ENCODE peak calls at places on chromosome 1, in six cellular contexts. D, Y, E, W, L and K are unnamed samples. For H3K4me1, the result is how much of the 10 kb centered on the place peaks cover.

GRCh38 chr1:95216292-95216990 is 17.6 kb upstream of the RWDD3 start:
- DNase-seq in D (no peak), Y (no peak), E (no peak), W (no peak), L (no peak), K (no peak)

GRCh38 chr1:165753934-165754333 is 14.7 kb downstream of the TMCO1 start:
- DNase-seq in D (no peak), Y (no peak), E (no peak), W (no peak), L (no peak), K (no peak)

GRCh38 chr1:10629091-10629815 is 154.5 kb downstream of the PEX14 start:
- DNase-seq in D (no peak), Y (no peak), E (no peak), W (peak), L (no peak), K (no peak)

GRCh38 chr1:37056201-37056764 is 22.0 kb upstream of the GRIK3 start:
- DNase-seq in D (no peak), Y (no peak), E (no peak), W (no peak), L (no peak), K (no peak)

GRCh38 chr1:228194921-228195812 is 12.7 kb upstream of the OBSCN start:
- DNase-seq in D (no peak), Y (no peak), E (no peak), W (peak), L (no peak), K (no peak)

GRCh38 chr1:229440821-229441537 is 7.1 kb upstream of the ACTA1 start:
- DNase-seq in D (no peak), Y (no peak), E (no peak), W (no peak), L (no peak), K (no peak)

GRCh38 chr1:166116026-166116425 is 50.8 kb downstream of the FAM78B start:
- DNase-seq in D (no peak), Y (no peak), E (no peak), W (no peak), L (no peak), K (no peak)

GRCh38 chr1:20481158-20481617 is 4.8 kb downstream of the CAMK2N1 start:
- DNase-seq in D (no peak), Y (no peak), E (peak), W (no peak), L (peak), K (no peak)

GRCh38 chr1:13808729-13809131 is 108.7 kb downstream of the PRDM2 start:
- DNase-seq in D (peak), Y (no peak), E (no peak), W (peak), L (no peak), K (no peak)

GRCh38 chr1:9382923-9383491 is 90.3 kb downstream of the SPSB1 start:
- DNase-seq in D (no peak), Y (no peak), E (no peak), W (no peak), L (no peak), K (no peak)

GRCh38 chr1:177948336-177948972 is 21.4 kb downstream of the SEC16B start:
- DNase-seq in D (peak), Y (peak), E (peak), W (no peak), L (peak), K (peak)

GRCh38 chr1:156970017-156970416 is 49.6 kb downstream of the LRRC71 start:
- DNase-seq in D (no peak), Y (no peak), E (no peak), W (no peak), L (no peak), K (no peak)

GRCh38 chr1:231045318-231045717 is 5.3 kb upstream of the FAM89A start:
- DNase-seq in D (no peak), Y (no peak), E (no peak), W (no peak), L (no peak), K (no peak)

GRCh38 chr1:5998051-5998905 is 6.1 kb upstream of the NPHP4 start:
- DNase-seq in D (no peak), Y (no peak), E (no peak), W (peak), L (no peak), K (no peak)

GRCh38 chr1:194705123-194705522 is 1518.7 kb upstream of the B3GALT2 start:
- DNase-seq in D (no peak), Y (no peak), E (no peak), W (no peak), L (no peak), K (no peak)

GRCh38 chr1:172585348-172585747 is 52.4 kb downstream of the SUCO start:
- DNase-seq in D (no peak), Y (no peak), E (no peak), W (no peak), L (no peak), K (no peak)

GRCh38 chr1:77283701-77284425 is 2.0 kb downstream of the AK5 start:
- DNase-seq in D (no peak), Y (no peak), E (no peak), W (no peak), L (no peak), K (no peak)

GRCh38 chr1:59570524-59570923 is 244.2 kb upstream of the HOOK1 start:
- DNase-seq in D (no peak), Y (no peak), E (no peak), W (no peak), L (peak), K (no peak)

GRCh38 chr1:211501671-211502413 is 9.9 kb upstream of the RD3 start:
- DNase-seq in D (no peak), Y (no peak), E (no peak), W (no peak), L (no peak), K (no peak)

GRCh38 chr1:228361314-228362140 is 45.1 kb downstream of the TRIM11 start:
- DNase-seq in D (no peak), Y (no peak), E (no peak), W (peak), L (no peak), K (no peak)

GRCh38 chr1:118960567-118961136 is 27.5 kb downstream of the TBX15 start:
- DNase-seq in D (no peak), Y (peak), E (peak), W (peak), L (no peak), K (no peak)

GRCh38 chr1:12511516-12512468 is 106.2 kb downstream of the DHRS3 start:
- DNase-seq in D (no peak), Y (no peak), E (no peak), W (no peak), L (no peak), K (no peak)

GRCh38 chr1:109805486-109806180 is 41.9 kb upstream of the EPS8L3 start:
- DNase-seq in D (peak), Y (peak), E (no peak), W (no peak), L (no peak), K (peak)

GRCh38 chr1:154791292-154792278 is 78.5 kb downstream of the KCNN3 start:
- DNase-seq in D (peak), Y (peak), E (no peak), W (no peak), L (no peak), K (no peak)

GRCh38 chr1:216034506-216034905 is 388.7 kb downstream of the USH2A start:
- DNase-seq in D (peak), Y (no peak), E (no peak), W (no peak), L (no peak), K (no peak)

GRCh38 chr1:16162163-16162822 is 6.4 kb upstream of the EPHA2 start:
- DNase-seq in D (peak), Y (peak), E (peak), W (no peak), L (no peak), K (no peak)

GRCh38 chr1:230824571-230825060 is 43.7 kb downstream of the C1orf198 start:
- DNase-seq in D (no peak), Y (no peak), E (no peak), W (no peak), L (peak), K (no peak)

GRCh38 chr1:98881911-98882310 is 122.8 kb downstream of the PLPPR5 start:
- DNase-seq in D (no peak), Y (no peak), E (no peak), W (no peak), L (no peak), K (no peak)

GRCh38 chr1:225774276-225775147 is 3.1 kb upstream of the SRP9 start:
- DNase-seq in D (no peak), Y (no peak), E (no peak), W (no peak), L (no peak), K (no peak)

GRCh38 chr1:108609483-108610066 is 49.7 kb downstream of the EEIG2 start:
- DNase-seq in D (no peak), Y (no peak), E (no peak), W (no peak), L (no peak), K (no peak)

GRCh38 chr1:246554201-246554600 is 11.9 kb downstream of the TFB2M start:
- DNase-seq in D (no peak), Y (no peak), E (no peak), W (no peak), L (no peak), K (no peak)

GRCh38 chr1:15038232-15039016 is 115.1 kb upstream of the TMEM51 start:
- DNase-seq in D (peak), Y (no peak), E (no peak), W (no peak), L (no peak), K (no peak)

GRCh38 chr1:145740269-145740668 is 21.0 kb downstream of the CD160 start:
- DNase-seq in D (peak), Y (no peak), E (no peak), W (no peak), L (no peak), K (no peak)

GRCh38 chr1:167109125-167109524 is 15.2 kb downstream of the STYXL2 start:
- DNase-seq in D (peak), Y (no peak), E (no peak), W (no peak), L (no peak), K (no peak)

GRCh38 chr1:174206148-174206826 is 47.0 kb downstream of the RABGAP1L start:
- DNase-seq in D (no peak), Y (no peak), E (no peak), W (no peak), L (no peak), K (no peak)

GRCh38 chr1:223401873-223402789 is 8.9 kb downstream of the CCDC185 start:
- DNase-seq in D (no peak), Y (no peak), E (no peak), W (no peak), L (no peak), K (no peak)

GRCh38 chr1:192980856-192981255 is 78.3 kb downstream of the UCHL5 start:
- DNase-seq in D (no peak), Y (no peak), E (no peak), W (no peak), L (no peak), K (no peak)

GRCh38 chr1:178650950-178651461 is 74.0 kb upstream of the RALGPS2 start:
- DNase-seq in D (peak), Y (no peak), E (peak), W (no peak), L (no peak), K (no peak)

GRCh38 chr1:207810606-207811295 is 58.9 kb downstream of the CD46 start:
- DNase-seq in D (no peak), Y (no peak), E (no peak), W (no peak), L (no peak), K (no peak)

GRCh38 chr1:161013104-161013590 is 7.8 kb downstream of the F11R start:
- DNase-seq in D (no peak), Y (no peak), E (no peak), W (no peak), L (no peak), K (no peak)
- H3K4me3 ChIP-seq in D (no peak), Y (peak), E (peak), W (peak), L (no peak), K (no peak)

GRCh38 chr1:183810756-183811155 is 5.8 kb downstream of the RGL1 start:
- DNase-seq in D (no peak), Y (no peak), E (no peak), W (no peak), L (no peak), K (no peak)
- H3K4me1 ChIP-seq in D (under half), Y (under half), E (under half), W (half or more), L (under half), K (under half)

DNA sequence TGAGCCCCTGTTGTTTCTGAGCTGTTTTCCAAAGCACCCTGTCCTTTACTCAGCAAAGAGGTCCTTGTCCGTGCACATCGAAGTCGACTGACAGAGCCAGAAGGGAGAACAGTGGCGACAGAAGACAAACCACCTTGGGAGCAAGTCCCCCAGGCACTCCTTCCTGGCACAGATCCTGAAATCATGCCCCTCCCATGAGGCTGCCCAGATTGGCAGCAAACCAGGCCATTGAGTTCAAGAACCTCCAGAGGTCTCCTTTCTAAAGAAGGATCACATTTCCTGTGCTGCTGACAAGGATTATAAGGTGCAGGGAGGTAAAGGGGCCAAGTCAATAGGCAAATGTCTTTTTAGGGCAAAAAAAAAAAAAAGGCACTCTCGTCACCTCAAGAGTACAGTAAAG is 84.7 kb upstream of the HIVEP3 start:
- DNase-seq in D (peak), Y (peak), E (peak), W (no peak), L (peak), K (peak)
- H3K4me3 ChIP-seq in D (no peak), Y (no peak), E (no peak), W (no peak), L (no peak), K (no peak)

GRCh38 chr1:198269352-198269940 is 112.6 kb downstream of the NEK7 start:
- DNase-seq in D (no peak), Y (no peak), E (no peak), W (no peak), L (no peak), K (no peak)
- H3K4me1 ChIP-seq in D (under half), Y (under half), E (under half), W (under half), L (under half), K (under half)

DNA sequence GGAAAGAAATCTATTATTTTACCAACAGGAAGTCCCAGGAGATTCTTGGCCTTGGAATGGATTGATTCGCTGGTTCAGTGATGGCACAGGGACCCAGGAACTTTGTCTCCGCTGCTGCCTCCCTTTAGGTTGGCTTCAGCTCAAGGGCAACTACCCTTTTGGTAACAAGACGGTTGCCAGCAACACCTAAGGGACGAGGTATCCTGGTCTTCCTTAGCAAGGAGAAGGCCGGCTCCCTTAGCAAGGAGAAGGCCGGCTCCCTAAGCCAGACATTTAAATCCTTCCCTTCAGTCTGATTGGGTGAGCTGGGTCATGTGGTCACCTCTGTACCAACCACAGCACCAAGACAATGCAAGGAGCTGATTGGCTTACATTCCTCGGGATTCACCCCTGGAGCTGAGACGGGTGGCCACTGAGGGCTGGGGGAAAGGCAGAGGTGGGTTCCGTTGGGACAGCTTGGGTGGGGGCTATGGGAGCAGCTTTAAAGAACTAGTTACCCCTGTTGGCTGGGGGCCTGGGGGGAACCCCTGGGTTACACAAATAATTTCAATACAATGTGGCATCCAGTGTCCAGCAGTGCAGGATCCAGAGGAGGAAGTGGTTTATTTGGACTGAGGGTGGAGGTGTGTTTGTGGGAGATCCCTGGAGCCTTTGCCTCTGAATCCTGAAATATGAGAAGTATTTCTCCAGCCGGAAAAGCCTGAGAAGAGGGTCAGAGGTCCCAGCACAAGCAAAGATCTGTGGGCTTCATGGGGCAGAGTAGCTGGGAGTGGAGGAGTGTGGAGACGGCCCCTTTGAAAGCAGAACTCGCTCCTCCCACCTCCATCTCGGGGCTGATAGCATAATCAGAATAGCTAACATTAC is 20.7 kb upstream of the CLIC4 start:
- DNase-seq in D (peak), Y (peak), E (no peak), W (no peak), L (no peak), K (no peak)
- H3K4me3 ChIP-seq in D (peak), Y (no peak), E (no peak), W (no peak), L (no peak), K (no peak)

GRCh38 chr1:179925302-179925701 is 29.3 kb upstream of the CEP350 start:
- DNase-seq in D (no peak), Y (no peak), E (no peak), W (no peak), L (no peak), K (no peak)

GRCh38 chr1:179924268-179924667 is 30.3 kb upstream of the CEP350 start:
- DNase-seq in D (no peak), Y (no peak), E (no peak), W (no peak), L (no peak), K (no peak)

GRCh38 chr1:179923044-179923443 is 31.6 kb upstream of the CEP350 start:
- DNase-seq in D (no peak), Y (no peak), E (no peak), W (no peak), L (no peak), K (no peak)

GRCh38 chr1:179921472-179921871 is 33.1 kb upstream of the CEP350 start:
- DNase-seq in D (no peak), Y (no peak), E (no peak), W (no peak), L (no peak), K (no peak)

DNA sequence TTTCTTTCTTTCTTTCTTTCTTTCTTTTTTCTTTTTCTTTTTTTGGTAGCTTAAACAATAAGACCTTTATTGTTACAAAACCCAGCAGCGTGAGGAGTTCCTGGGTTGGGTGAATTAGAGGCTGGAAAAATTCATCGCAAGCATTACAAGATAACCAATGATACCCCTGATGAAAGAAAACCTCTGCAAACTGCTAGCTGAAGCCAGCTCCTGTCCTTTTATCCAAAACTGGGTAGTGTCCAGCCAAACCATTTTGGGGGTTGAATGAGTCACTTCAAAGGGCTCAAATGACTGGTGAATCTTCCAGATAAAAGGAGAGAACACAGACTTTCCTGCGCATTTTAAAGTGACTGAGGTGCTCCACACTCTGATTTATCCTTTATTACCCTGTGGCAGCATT is 32.6 kb upstream of the CEP350 start:
- DNase-seq in D (no peak), Y (no peak), E (no peak), W (no peak), L (no peak), K (no peak)
- H3K4me1 ChIP-seq in D (under half), Y (under half), E (under half), W (under half), L (under half), K (under half)

GRCh38 chr1:38779491-38779890 is 80.1 kb downstream of the RRAGC start:
- DNase-seq in D (no peak), Y (no peak), E (no peak), W (no peak), L (no peak), K (no peak)

GRCh38 chr1:38776466-38776865 is 83.1 kb downstream of the RRAGC start:
- DNase-seq in D (no peak), Y (no peak), E (no peak), W (no peak), L (no peak), K (no peak)

GRCh38 chr1:38778051-38778450 is 81.5 kb downstream of the RRAGC start:
- DNase-seq in D (no peak), Y (no peak), E (no peak), W (no peak), L (no peak), K (no peak)

GRCh38 chr1:38778521-38778920 is 81.1 kb downstream of the RRAGC start:
- DNase-seq in D (no peak), Y (no peak), E (no peak), W (no peak), L (no peak), K (no peak)

DNA sequence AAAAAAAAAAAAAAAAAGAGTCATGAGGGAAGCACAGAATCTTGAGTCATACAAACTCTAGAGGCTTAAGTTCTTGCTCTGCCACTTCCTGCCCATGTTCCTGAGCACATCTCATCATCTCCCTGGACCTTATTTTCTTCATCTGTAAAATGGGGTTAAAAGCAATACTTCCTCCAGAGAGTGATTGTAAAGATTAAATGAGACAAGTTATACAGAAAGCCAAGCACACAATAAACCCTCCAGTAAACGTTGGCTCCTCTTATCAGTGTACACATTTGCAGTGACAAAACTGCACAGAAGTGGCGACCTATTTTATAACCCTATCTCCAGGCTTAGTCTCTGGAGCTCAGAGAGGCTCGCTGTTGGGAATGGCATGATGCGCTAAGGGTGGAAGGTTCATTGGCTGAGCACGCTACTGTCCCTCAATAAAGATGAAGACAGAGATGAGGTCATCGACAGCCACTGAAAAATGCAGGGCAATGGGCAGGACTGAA is 82.1 kb downstream of the RRAGC start:
- DNase-seq in D (no peak), Y (no peak), E (no peak), W (no peak), L (no peak), K (no peak)
- H3K4me3 ChIP-seq in D (no peak), Y (no peak), E (no peak), W (no peak), L (no peak), K (no peak)

GRCh38 chr1:26781206-26781825 is 6.4 kb upstream of the PIGV start:
- DNase-seq in D (no peak), Y (no peak), E (no peak), W (no peak), L (no peak), K (no peak)
- H3K4me1 ChIP-seq in D (under half), Y (half or more), E (under half), W (under half), L (under half), K (under half)